ENCODE peak calls at places on chromosome 3, in ten cellular contexts. X, P, B, K, J, G, Y, U, E and M are unnamed samples.

GRCh38 chr3:105997800-105998526 is 129.2 kb upstream of the CBLB start:
- DNase-seq in P (no peak), E (no peak), G (no peak), Y (no peak), B (no peak), K (peak), U (peak), J (peak), X (no peak), M (peak)

GRCh38 chr3:133874344-133874743 is 21.3 kb downstream of the RAB6B start:
- DNase-seq in K (no peak), P (no peak), B (no peak), U (no peak), J (no peak), Y (no peak), G (no peak), E (no peak), X (no peak), M (peak)

GRCh38 chr3:140903196-140903595 is 38.4 kb upstream of the SLC25A36 start:
- DNase-seq in J (no peak), P (no peak), Y (no peak), X (no peak), E (no peak), G (no peak), U (no peak), K (no peak), B (no peak), M (peak)

GRCh38 chr3:10515884-10516495 is 10.6 kb upstream of the ATP2B2 start:
- DNase-seq in B (peak), U (no peak), J (no peak), K (no peak), Y (no peak), X (no peak), E (no peak), G (no peak), P (peak), M (no peak)

GRCh38 chr3:13076255-13076654 is 3.0 kb upstream of the IQSEC1 start:
- DNase-seq in G (no peak), B (no peak), E (no peak), J (no peak), P (no peak), U (no peak), X (no peak), Y (no peak), K (no peak), M (no peak)

GRCh38 chr3:37864904-37865303 is 3.2 kb downstream of the CTDSPL start:
- DNase-seq in K (no peak), P (no peak), G (no peak), U (no peak), E (peak), Y (no peak), X (no peak), B (peak), J (no peak), M (no peak)

GRCh38 chr3:171088984-171089754 is 62.6 kb upstream of the SLC2A2 start:
- DNase-seq in E (no peak), X (no peak), B (peak), J (peak), P (no peak), G (no peak), Y (no peak), U (peak), K (peak), M (peak)

GRCh38 chr3:113947372-113948014 is at the start of gene ZDHHC23:
- DNase-seq in E (peak), X (peak), J (peak), Y (no peak), G (peak), P (peak), K (peak), B (peak), U (no peak), M (peak)

GRCh38 chr3:112778298-112779008 is 68.2 kb downstream of the CD200R1L start:
- DNase-seq in X (no peak), U (peak), G (no peak), J (peak), P (no peak), E (no peak), K (peak), Y (peak), B (no peak), M (peak)

GRCh38 chr3:143814358-143814968 is 33.8 kb downstream of the SLC9A9 start:
- DNase-seq in G (no peak), K (no peak), B (no peak), Y (no peak), U (no peak), P (no peak), J (no peak), X (no peak), E (no peak), M (no peak)

GRCh38 chr3:86737517-86737916 is 253.4 kb downstream of the VGLL3 start:
- DNase-seq in X (no peak), Y (no peak), P (no peak), G (no peak), U (no peak), J (no peak), K (no peak), B (no peak), E (no peak), M (no peak)

GRCh38 chr3:128322030-128323022 is 144.4 kb downstream of the DNAJB8 start:
- DNase-seq in X (no peak), U (peak), G (peak), E (peak), J (peak), P (peak), K (no peak), Y (peak), B (no peak), M (peak)

GRCh38 chr3:150081084-150081483 is 110.4 kb upstream of the PFN2 start:
- DNase-seq in Y (no peak), E (no peak), P (no peak), U (no peak), X (no peak), G (no peak), K (peak), J (peak), B (no peak), M (peak)

GRCh38 chr3:52256622-52257021 is 11.1 kb downstream of the PPM1M start:
- DNase-seq in K (no peak), J (no peak), G (no peak), E (no peak), Y (no peak), B (no peak), X (no peak), P (no peak), U (no peak), M (no peak)

GRCh38 chr3:138670409-138670808 is 61.8 kb downstream of the FAIM start:
- DNase-seq in J (no peak), G (no peak), B (no peak), X (no peak), Y (no peak), U (no peak), P (no peak), E (no peak), K (no peak), M (peak)

GRCh38 chr3:15327941-15328340 is 4.4 kb downstream of the SH3BP5 start:
- DNase-seq in Y (no peak), B (no peak), K (no peak), X (no peak), E (no peak), J (no peak), P (no peak), U (no peak), G (no peak), M (peak)

GRCh38 chr3:39848365-39848764 is 39.0 kb downstream of the MYRIP start:
- DNase-seq in K (no peak), G (no peak), Y (no peak), E (no peak), U (no peak), P (no peak), X (no peak), J (no peak), B (no peak), M (peak)

GRCh38 chr3:154135511-154136173 is 14.5 kb downstream of the ARHGEF26 start:
- DNase-seq in J (no peak), G (peak), B (peak), P (no peak), E (no peak), Y (no peak), X (no peak), K (no peak), U (no peak), M (peak)

GRCh38 chr3:79517766-79518413 is 249.9 kb downstream of the ROBO1 start:
- DNase-seq in Y (no peak), E (no peak), B (peak), P (peak), X (peak), J (peak), K (peak), G (no peak), U (no peak), M (peak)

GRCh38 chr3:194754091-194754490 is 68.4 kb downstream of the FAM43A start:
- DNase-seq in B (no peak), Y (no peak), X (no peak), U (no peak), K (no peak), P (no peak), E (no peak), J (no peak), G (no peak), M (no peak)

GRCh38 chr3:194745427-194746184 is 59.9 kb downstream of the FAM43A start:
- DNase-seq in J (no peak), E (no peak), P (no peak), K (no peak), G (no peak), B (no peak), Y (no peak), U (no peak), X (no peak), M (no peak)

GRCh38 chr3:194750409-194750808 is 64.7 kb downstream of the FAM43A start:
- DNase-seq in E (no peak), G (no peak), U (no peak), X (no peak), B (no peak), K (no peak), P (no peak), J (peak), Y (no peak), M (no peak)

GRCh38 chr3:194749631-194750271 is 64.1 kb downstream of the FAM43A start:
- DNase-seq in X (peak), P (no peak), B (peak), K (no peak), U (no peak), E (no peak), J (peak), Y (no peak), G (no peak), M (no peak)

DNA sequence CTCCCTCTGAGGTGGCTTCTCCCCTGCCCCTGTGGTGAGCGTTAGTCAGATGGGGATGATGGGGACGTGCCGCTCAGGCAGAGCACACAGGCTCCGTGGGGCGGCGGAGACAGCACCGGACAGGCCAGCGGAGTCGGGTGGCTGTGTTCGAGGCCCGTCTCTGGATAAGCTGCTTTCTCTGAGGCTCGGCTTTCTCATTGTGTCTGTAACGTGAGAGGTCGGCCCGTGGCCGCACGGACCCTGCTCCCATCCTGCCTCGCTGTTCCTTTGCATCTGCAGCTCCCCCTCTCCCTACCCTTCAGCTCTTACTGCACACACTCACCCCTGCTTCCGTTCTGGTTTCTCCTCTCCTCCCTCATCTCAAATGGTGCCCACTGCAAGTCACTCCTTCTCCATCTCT is 62.5 kb downstream of the FAM43A start:
- DNase-seq in B (no peak), Y (no peak), U (no peak), E (no peak), G (no peak), P (peak), J (no peak), X (no peak), K (no peak), M (no peak)
- H3K4me3 ChIP-seq in B (peak), Y (no peak), U (no peak), E (no peak), G (no peak), P (no peak), J (no peak), X (no peak), K (no peak), M (no peak)

GRCh38 chr3:136753112-136753939 is 1.1 kb upstream of the STAG1 start:
- DNase-seq in P (no peak), Y (no peak), J (no peak), U (no peak), B (no peak), X (no peak), G (no peak), E (peak), K (no peak), M (no peak)
- TF ChIP-seq CTCF in P (peak), Y (no peak), J (no peak), U (no peak), B (peak), X (peak), G (no peak), E (no peak), K (no peak), M (no peak)

DNA sequence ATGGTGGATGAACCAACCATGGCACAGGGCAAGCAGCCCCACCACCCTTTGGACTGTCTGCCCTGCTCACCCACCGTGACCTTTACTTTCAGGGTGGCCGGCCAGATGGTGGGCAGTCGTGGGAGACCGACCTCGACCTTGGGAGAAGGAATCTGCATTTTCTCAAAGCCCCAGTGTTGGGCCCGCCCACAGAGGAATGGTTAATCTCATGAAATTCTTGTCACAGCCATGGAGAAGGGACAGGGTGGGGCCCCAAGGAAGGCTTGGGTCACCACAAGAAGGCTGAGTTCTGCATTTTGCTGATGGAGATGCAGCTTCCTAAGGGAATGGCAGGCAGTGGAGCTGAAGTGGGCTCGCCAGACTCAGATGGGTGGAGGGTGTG is 2.9 kb downstream of the PLXND1 start:
- DNase-seq in E (no peak), K (no peak), G (no peak), P (no peak), X (no peak), B (no peak), U (no peak), Y (no peak), J (no peak), M (no peak)
- H3K4me3 ChIP-seq in E (no peak), K (peak), G (peak), P (no peak), X (no peak), B (peak), U (peak), Y (peak), J (peak), M (no peak)

DNA sequence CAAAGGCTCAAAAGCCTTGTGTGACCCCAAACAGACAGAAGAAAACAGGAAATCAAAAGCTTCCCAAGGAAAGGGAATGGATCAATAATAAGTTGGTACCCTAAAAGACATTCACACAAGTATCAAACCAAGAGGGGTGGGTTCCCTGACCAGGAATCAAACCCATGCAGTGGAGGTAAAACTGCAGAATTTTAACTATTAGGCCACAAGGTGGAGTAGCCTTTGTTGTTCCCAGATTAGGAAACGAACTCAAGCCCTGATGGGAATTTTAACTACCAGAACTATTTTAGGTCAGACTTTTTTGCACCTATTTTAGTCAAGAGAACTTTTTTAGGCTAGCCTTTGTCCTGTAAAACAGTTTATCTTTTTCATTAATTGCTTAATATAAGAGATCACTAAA is 31.4 kb downstream of the SETMAR start:
- DNase-seq in G (no peak), J (no peak), B (no peak), E (no peak), Y (no peak), X (no peak), P (peak), U (no peak), K (no peak), M (no peak)
- TF ChIP-seq CTCF in G (no peak), J (peak), B (peak), E (no peak), Y (no peak), X (peak), P (peak), U (no peak), K (no peak), M (peak)